ENCODE peak calls at places on chromosomes 12 and 14, in seven cellular contexts. Q is effector memory CD4-positive, alpha-beta T cell; I is IMR-90; J is cardiac fibroblast; Y is colonic mucosa; Z is lung; L is stomach. P is an unnamed sample.

GRCh38 chr12:117085318-117085947 is 13.8 kb downstream of the TESC start:
- DNase-seq in Q (no peak), I (no peak), J (no peak), Y (no peak), Z (no peak), L (no peak), P (no peak)

GRCh38 chr12:124321040-124321481 is 26.2 kb downstream of the RFLNA start:
- DNase-seq in Q (peak; percentile 13), I (peak; percentile 39), J (peak; percentile 64), Y (peak; percentile 81), Z (peak; percentile 61), L (peak; percentile 82), P (no peak)

GRCh38 chr12:117111386-117112267 is 12.4 kb upstream of the TESC start:
- DNase-seq in Q (no peak), I (no peak), J (no peak), Y (no peak), Z (no peak), L (no peak), P (no peak)

GRCh38 chr12:58833844-58834243 is 86.5 kb downstream of the LRIG3 start:
- DNase-seq in Q (no peak), I (no peak), J (peak; percentile 10), Y (no peak), Z (no peak), L (no peak), P (no peak)

GRCh38 chr12:74586251-74586650 is 48.6 kb downstream of the ATXN7L3B start:
- DNase-seq in Q (no peak), I (no peak), J (no peak), Y (no peak), Z (no peak), L (no peak), P (no peak)

GRCh38 chr12:110775997-110776396 is 33.3 kb upstream of the PPP1CC start:
- DNase-seq in Q (no peak), I (no peak), J (no peak), Y (no peak), Z (no peak), L (no peak), P (no peak)

GRCh38 chr14:68283378-68284123 is 464.0 kb downstream of the RAD51B start:
- DNase-seq in Q (peak; percentile 33), I (no peak), J (no peak), Y (no peak), Z (no peak), L (no peak), P (no peak)

GRCh38 chr12:97168804-97169203 is 261.7 kb downstream of the NEDD1 start:
- DNase-seq in Q (no peak), I (no peak), J (no peak), Y (no peak), Z (no peak), L (no peak), P (no peak)

GRCh38 chr12:116670859-116671258 is 67.0 kb downstream of the SPRING1 start:
- DNase-seq in Q (no peak), I (no peak), J (no peak), Y (no peak), Z (no peak), L (no peak), P (no peak)

GRCh38 chr12:46263140-46264017 is 5.5 kb downstream of the SLC38A1 start:
- DNase-seq in Q (no peak), I (no peak), J (no peak), Y (no peak), Z (no peak), L (no peak), P (no peak)

GRCh38 chr12:46266382-46266791 is 2.5 kb downstream of the SLC38A1 start:
- DNase-seq in Q (peak; percentile 31), I (peak; percentile 61), J (peak; percentile 56), Y (peak; percentile 58), Z (no peak), L (no peak), P (no peak)

GRCh38 chr12:46265734-46266133 is 3.1 kb downstream of the SLC38A1 start:
- DNase-seq in Q (no peak), I (no peak), J (no peak), Y (no peak), Z (no peak), L (no peak), P (no peak)

GRCh38 chr12:46264057-46264456 is 4.8 kb downstream of the SLC38A1 start:
- DNase-seq in Q (no peak), I (peak; percentile 73), J (peak; percentile 75), Y (no peak), Z (no peak), L (no peak), P (peak; percentile 36)

DNA sequence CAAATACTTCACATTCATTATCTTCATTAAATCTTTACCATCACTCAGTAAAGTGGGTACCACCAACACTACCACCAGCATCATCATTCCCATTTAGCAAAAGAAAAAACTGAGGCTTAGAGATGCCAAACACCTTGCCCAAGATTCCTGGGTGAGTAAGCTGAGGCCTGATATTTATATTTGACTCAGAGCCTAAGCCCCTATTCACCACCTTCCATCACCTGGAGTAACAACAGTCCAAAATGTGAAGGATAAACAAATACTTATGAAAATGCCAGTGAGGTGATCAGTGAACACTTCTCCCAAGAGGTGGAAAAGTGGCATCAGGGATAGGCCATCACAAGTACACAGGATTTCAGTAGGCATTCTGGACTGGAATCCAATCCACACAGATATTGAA is 3.7 kb downstream of the SLC38A1 start:
- DNase-seq in Q (no peak), I (no peak), J (no peak), Y (no peak), Z (no peak), L (no peak), P (no peak)
- H3K4me3 ChIP-seq in Q (peak overlapping the region; percentile 97), I (no peak overlapping the region), J (no peak overlapping the region), Y (no peak overlapping the region), Z (no peak overlapping the region), L (no peak overlapping the region), P (no peak overlapping the region)

GRCh38 chr12:49344486-49345047 is 2.1 kb upstream of the DNAJC22 start:
- DNase-seq in Q (no peak), I (no peak), J (no peak), Y (no peak), Z (no peak), L (no peak), P (no peak)
- H3K4me3 ChIP-seq in Q (no peak overlapping the region), I (no peak overlapping the region), J (no peak overlapping the region), Y (no peak overlapping the region), Z (no peak overlapping the region), L (no peak overlapping the region), P (no peak overlapping the region)

GRCh38 chr14:92005019-92005418 is 34.8 kb downstream of the TRIP11 start:
- DNase-seq in Q (no peak), I (no peak), J (no peak), Y (no peak), Z (no peak), L (no peak), P (no peak)
- H3K4me3 ChIP-seq in Q (no peak overlapping the region), I (no peak overlapping the region), J (no peak overlapping the region), Y (no peak overlapping the region), Z (no peak overlapping the region), L (no peak overlapping the region), P (no peak overlapping the region)

GRCh38 chr12:31950492-31950891 is 8.7 kb upstream of the RESF1 start:
- DNase-seq in Q (no peak), I (no peak), J (no peak), Y (no peak), Z (no peak), L (no peak), P (no peak)
- H3K4me3 ChIP-seq in Q (no peak overlapping the region), I (no peak overlapping the region), J (no peak overlapping the region), Y (no peak overlapping the region), Z (no peak overlapping the region), L (no peak overlapping the region), P (no peak overlapping the region)